ENCODE peak calls at places on chromosomes 2 and 18, in ten cellular contexts. J is fibroblast of lung; W is globus pallidus; I is Peyer's patch; H is colonic mucosa; O is activated CD8-positive, alpha-beta memory T cell treated with anti-CD3 and anti-CD28 coated beads for 1 hour; A is heart left ventricle; F is CD4-positive, CD25-positive, alpha-beta regulatory T cell; P is ELF-1; Y is activated T-cell treated with anti-CD3 and anti-CD28 coated beads for 1 hour. R is an unnamed sample.

GRCh38 chr2:138274421-138275291 is 226.9 kb upstream of the SPOPL start:
- DNase-seq in W (no peak), O (no peak), A (no peak), I (no peak), F (no peak), H (peak; percentile 47), P (no peak), Y (no peak), J (peak; percentile 72), R (no peak)

GRCh38 chr18:293557-293956 is 25.7 kb upstream of the THOC1 start:
- DNase-seq in F (no peak), Y (no peak), A (no peak), H (no peak), I (no peak), P (no peak), W (no peak), J (peak; percentile 17), O (no peak), R (no peak)

GRCh38 chr2:241540391-241540765 is 18.2 kb upstream of the BOK start:
- DNase-seq in F (no peak), Y (no peak), J (peak; percentile 67), I (no peak), O (no peak), P (peak; percentile 72), A (no peak), H (no peak), W (no peak), R (no peak)

GRCh38 chr18:7878265-7879173 is 311.4 kb downstream of the PTPRM start:
- DNase-seq in F (no peak), A (no peak), J (no peak), I (no peak), W (no peak), P (peak; percentile 15), H (no peak), O (no peak), Y (no peak), R (peak; percentile 16)

GRCh38 chr18:25915907-25916306 is 174.5 kb downstream of the SS18 start:
- DNase-seq in F (no peak), Y (no peak), I (no peak), J (no peak), A (no peak), O (no peak), H (no peak), P (no peak), W (no peak), R (peak; percentile 41)

GRCh38 chr2:102915128-102915527 is 153.3 kb downstream of the TMEM182 start:
- DNase-seq in Y (no peak), H (no peak), W (no peak), J (peak; percentile 84), O (no peak), P (no peak), A (no peak), I (no peak), F (no peak), R (no peak)

GRCh38 chr18:24995056-24995455 is 356.9 kb downstream of the ZNF521 start:
- DNase-seq in J (peak; percentile 64), I (no peak), A (no peak), P (no peak), W (no peak), Y (no peak), H (no peak), F (no peak), O (no peak), R (no peak)

GRCh38 chr2:120543899-120544298 is 191.8 kb upstream of the GLI2 start:
- DNase-seq in I (no peak), P (no peak), W (no peak), H (no peak), A (peak; percentile 37), J (no peak), O (no peak), F (no peak), Y (no peak), R (peak; percentile 45)

GRCh38 chr18:51767293-51767692 is 569.8 kb upstream of the MEX3C start:
- DNase-seq in P (no peak), O (no peak), I (no peak), J (no peak), A (no peak), W (no peak), F (no peak), Y (no peak), H (no peak), R (no peak)

GRCh38 chr18:74351354-74351753 is 35.7 kb downstream of the C18orf63 start:
- DNase-seq in W (no peak), H (no peak), I (no peak), J (peak; percentile 50), Y (no peak), F (no peak), O (no peak), P (peak; percentile 18), A (no peak), R (no peak)

GRCh38 chr2:45237850-45238542 is 228.7 kb upstream of the SIX2 start:
- DNase-seq in Y (no peak), J (peak; percentile 97), F (no peak), A (no peak), O (no peak), H (no peak), W (no peak), P (no peak), I (no peak), R (no peak)

GRCh38 chr2:98709530-98709929 is 21.4 kb downstream of the MGAT4A start:
- DNase-seq in W (peak; percentile 88), P (no peak), A (no peak), J (peak; percentile 21), I (no peak), Y (no peak), O (no peak), H (no peak), F (no peak), R (no peak)

GRCh38 chr18:76923485-76924085 is 101.2 kb downstream of the ZNF236 start:
- DNase-seq in O (no peak), H (no peak), J (peak; percentile 2), A (no peak), I (no peak), W (no peak), P (peak; percentile 63), Y (no peak), F (no peak), R (peak; percentile 79)

GRCh38 chr2:241762321-241762932 is 14.2 kb upstream of the GAL3ST2 start:
- DNase-seq in P (no peak), Y (no peak), I (no peak), H (no peak), O (no peak), F (no peak), A (no peak), J (no peak), W (no peak), R (no peak)

GRCh38 chr2:36394804-36395203 is 39.2 kb downstream of the CRIM1 start:
- DNase-seq in P (no peak), A (no peak), Y (no peak), O (no peak), H (no peak), W (no peak), I (no peak), F (no peak), J (no peak), R (no peak)

GRCh38 chr2:40164736-40165502 is 287.0 kb downstream of the SLC8A1 start:
- DNase-seq in O (no peak), H (no peak), I (no peak), P (no peak), J (no peak), A (peak; percentile 37), Y (no peak), F (no peak), W (no peak), R (no peak)

GRCh38 chr2:68253211-68254068 is 1.1 kb upstream of the PPP3R1 start:
- DNase-seq in I (peak; percentile 39), O (no peak), W (no peak), A (no peak), J (peak; percentile 35), P (no peak), Y (no peak), H (peak; percentile 45), F (peak; percentile 72), R (no peak)

R was measured in GM23338.